ENCODE peak calls at places on chromosomes 1 and 21, in six cellular contexts. S, G, B, P, R and E are unnamed samples.

GRCh38 chr21:21406918-21407317 is 408.7 kb downstream of the NCAM2 start:
- DNase-seq in R (no peak), B (no peak), P (no peak), S (no peak), G (no peak), E (no peak)

GRCh38 chr1:10939654-10940450 is 72.6 kb upstream of the TARDBP start:
- DNase-seq in B (no peak), G (no peak), S (no peak), R (no peak), P (peak), E (no peak)

GRCh38 chr1:73144321-73144720 is 862.0 kb upstream of the NEGR1 start:
- DNase-seq in G (no peak), B (no peak), P (no peak), R (no peak), S (no peak), E (no peak)

GRCh38 chr1:36654586-36654985 is 171.9 kb upstream of the CSF3R start:
- DNase-seq in G (no peak), B (no peak), P (no peak), R (no peak), S (no peak), E (no peak)

GRCh38 chr21:34122047-34122446 is 48.7 kb downstream of the MRPS6 start:
- DNase-seq in B (no peak), S (peak), G (no peak), R (no peak), P (no peak), E (no peak)

GRCh38 chr1:226404904-226405222 is 3.0 kb downstream of the PARP1 start:
- DNase-seq in G (no peak), R (no peak), S (no peak), P (no peak), B (no peak), E (no peak)

GRCh38 chr21:35969281-35969680 is 91.0 kb downstream of the SETD4 start:
- DNase-seq in P (no peak), B (no peak), R (no peak), G (no peak), S (no peak), E (no peak)

GRCh38 chr1:202498542-202498941 is 150.0 kb downstream of the PPP1R12B start:
- DNase-seq in R (no peak), B (no peak), P (peak), G (no peak), S (no peak), E (no peak)

GRCh38 chr1:206419250-206419649 is 51.0 kb upstream of the IKBKE start:
- DNase-seq in R (no peak), S (peak), B (no peak), G (no peak), P (no peak), E (no peak)

GRCh38 chr1:25700626-25701025 is 84.0 kb downstream of the MAN1C1 start:
- DNase-seq in G (no peak), B (no peak), P (no peak), R (no peak), S (no peak), E (no peak)

GRCh38 chr1:116770625-116771024 is 16.4 kb downstream of the CD2 start:
- DNase-seq in P (no peak), B (no peak), G (no peak), R (no peak), S (no peak), E (no peak)

GRCh38 chr1:226185153-226186036 is 1.1 kb downstream of the ACBD3 start:
- DNase-seq in P (peak), R (peak), B (no peak), S (no peak), G (no peak), E (no peak)

GRCh38 chr1:113809651-113810602 is 2.3 kb downstream of the RSBN1 start:
- DNase-seq in R (no peak), S (peak), G (no peak), P (peak), B (no peak), E (no peak)

GRCh38 chr1:47578026-47578861 is 140.4 kb downstream of the FOXD2 start:
- DNase-seq in G (no peak), B (no peak), P (no peak), R (peak), S (peak), E (no peak)

GRCh38 chr1:16224472-16224871 is 12.0 kb upstream of the ARHGEF19 start:
- DNase-seq in G (no peak), R (peak), B (no peak), P (no peak), S (no peak), E (peak)

GRCh38 chr1:208045410-208046252 is 134.7 kb upstream of the CD34 start:
- DNase-seq in B (no peak), S (no peak), P (no peak), R (no peak), G (no peak), E (no peak)

GRCh38 chr1:223074427-223074826 is 68.6 kb downstream of the TLR5 start:
- DNase-seq in B (no peak), G (no peak), P (no peak), S (no peak), R (no peak), E (no peak)

GRCh38 chr1:47276850-47277249 is 37.1 kb downstream of the STIL start:
- DNase-seq in R (no peak), S (no peak), B (no peak), P (no peak), G (no peak), E (no peak)